ENCODE peak calls at places on chromosomes 11 and 22, in six cellular contexts. N is AG09309, H is endothelial cell, G is hepatocyte, F is body of pancreas, U is astrocyte. R is an unnamed sample.

GRCh38 chr11:45994421-45995341 is 72.2 kb downstream of the LARGE2 start:
- DNase-seq in U (peak), F (no peak), N (no peak), H (no peak), G (peak), R (no peak)

GRCh38 chr11:131910491-131911387 is 540.3 kb downstream of the NTM start:
- DNase-seq in G (peak), F (no peak), N (no peak), H (peak), U (no peak), R (no peak)

GRCh38 chr22:33034753-33035152 is 23.4 kb downstream of the SYN3 start:
- DNase-seq in U (no peak), G (no peak), H (no peak), F (peak), N (no peak), R (no peak)

GRCh38 chr11:28621648-28622215 is 513.5 kb downstream of the METTL15 start:
- DNase-seq in U (peak), G (no peak), N (no peak), H (no peak), F (no peak), R (no peak)

GRCh38 chr11:44978279-44978960 is 27.7 kb upstream of the TP53I11 start:
- DNase-seq in H (no peak), F (no peak), U (no peak), N (no peak), G (no peak), R (no peak)

GRCh38 chr22:22870577-22871398 is 16.8 kb upstream of the IGLL5 start:
- DNase-seq in U (no peak), F (no peak), G (no peak), H (no peak), N (no peak), R (no peak)

GRCh38 chr11:113675003-113675471 is 31.1 kb downstream of the TMPRSS5 start:
- DNase-seq in N (peak), U (peak), H (no peak), G (no peak), F (peak), R (no peak)

GRCh38 chr11:64553554-64554201 is 37.3 kb upstream of the SLC22A12 start:
- DNase-seq in N (no peak), H (peak), U (peak), F (peak), G (peak), R (peak)

GRCh38 chr11:64876835-64877341 is 1.5 kb downstream of the EHD1 start:
- DNase-seq in G (peak), N (no peak), H (no peak), F (peak), U (no peak), R (no peak)

GRCh38 chr22:37206841-37207821 is 5.1 kb downstream of the SSTR3 start:
- DNase-seq in H (no peak), G (no peak), F (no peak), N (no peak), U (no peak), R (peak)

GRCh38 chr11:107198490-107199007 is 180.3 kb upstream of the GUCY1A2 start:
- DNase-seq in H (no peak), N (no peak), U (peak), G (no peak), F (no peak), R (no peak)

GRCh38 chr22:26066534-26066933 is 102.7 kb upstream of the SEZ6L start:
- DNase-seq in N (no peak), G (peak), U (no peak), F (no peak), H (peak), R (no peak)

GRCh38 chr22:26553056-26553752 is 36.7 kb downstream of the TPST2 start:
- DNase-seq in H (no peak), U (peak), N (peak), F (peak), G (no peak), R (no peak)

GRCh38 chr11:13313005-13313819 is 35.6 kb downstream of the BMAL1 start:
- DNase-seq in F (no peak), U (no peak), N (no peak), G (no peak), H (no peak), R (no peak)

GRCh38 chr11:363948-364761 is 5.1 kb upstream of the B4GALNT4 start:
- DNase-seq in H (no peak), U (no peak), G (peak), N (no peak), F (peak), R (peak)

GRCh38 chr11:77449060-77449521 is 24.8 kb downstream of the PAK1 start:
- DNase-seq in N (no peak), H (no peak), U (no peak), G (no peak), F (peak), R (no peak)

GRCh38 chr11:12245091-12245490 is 132.3 kb upstream of the PARVA start:
- DNase-seq in G (no peak), N (no peak), F (no peak), H (no peak), U (peak), R (no peak)

GRCh38 chr11:65491163-65491465 is 7.7 kb upstream of the MALAT1 start:
- DNase-seq in F (no peak), H (no peak), U (no peak), N (no peak), G (no peak), R (no peak)

GRCh38 chr11:116459233-116459632 is 313.6 kb downstream of the BUD13 start:
- DNase-seq in N (no peak), G (no peak), U (no peak), F (no peak), H (no peak), R (no peak)

GRCh38 chr11:74434528-74434927 is 32.8 kb downstream of the KCNE3 start:
- DNase-seq in F (no peak), G (no peak), U (no peak), H (no peak), N (no peak), R (no peak)

GRCh38 chr11:112613051-112613972 is 347.9 kb upstream of the NCAM1 start:
- DNase-seq in G (no peak), N (no peak), H (no peak), U (peak), F (peak), R (no peak)

DNA sequence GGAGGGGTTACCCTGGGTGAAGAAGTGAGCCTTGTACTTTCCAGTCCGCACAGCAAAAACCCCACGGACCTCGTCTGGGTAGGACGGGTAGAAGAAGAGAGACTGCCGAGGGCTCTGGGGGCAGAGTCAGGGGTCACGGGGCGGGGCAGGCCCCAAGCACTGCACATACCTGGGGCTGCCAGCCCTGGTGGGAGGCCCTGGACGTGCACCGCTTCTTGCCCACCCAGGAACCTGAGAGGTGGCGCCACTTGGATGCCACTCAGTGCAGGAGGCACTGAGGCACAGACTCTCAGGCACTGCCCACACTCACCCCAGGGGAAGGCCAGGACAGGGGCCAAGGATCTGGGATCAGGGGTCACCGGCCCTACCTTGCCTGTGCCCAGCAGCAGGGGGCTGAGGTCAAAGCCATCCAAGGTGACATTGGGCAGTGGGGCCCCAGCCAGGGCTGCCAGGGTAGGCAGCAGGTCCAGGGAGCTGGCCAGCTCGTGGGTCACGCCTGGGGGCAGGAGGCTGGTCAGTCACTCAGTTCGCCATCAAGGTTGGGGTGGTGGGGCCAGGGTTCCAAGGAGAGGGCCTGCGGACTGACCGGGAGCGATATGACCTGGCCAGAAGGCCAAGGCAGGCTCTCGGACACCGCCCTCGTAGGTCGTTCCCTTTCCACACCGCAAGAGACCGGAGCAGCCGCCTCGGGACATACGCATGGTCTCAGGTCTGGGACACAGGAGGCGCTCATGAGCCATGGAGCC is 2.2 kb downstream of the ARSA start:
- DNase-seq in U (no peak), N (no peak), F (no peak), G (no peak), H (peak), R (no peak)
- TF ChIP-seq CTCF in U (no peak), N (no peak), F (no peak), G (no peak), H (no peak), R (no peak)

GRCh38 chr11:126147268-126148111 is 64.0 kb downstream of the RPUSD4 start:
- DNase-seq in N (no peak), U (no peak), H (no peak), G (no peak), F (no peak), R (no peak)
- TF ChIP-seq CTCF in N (no peak), U (no peak), H (no peak), G (no peak), F (no peak), R (no peak)

DNA sequence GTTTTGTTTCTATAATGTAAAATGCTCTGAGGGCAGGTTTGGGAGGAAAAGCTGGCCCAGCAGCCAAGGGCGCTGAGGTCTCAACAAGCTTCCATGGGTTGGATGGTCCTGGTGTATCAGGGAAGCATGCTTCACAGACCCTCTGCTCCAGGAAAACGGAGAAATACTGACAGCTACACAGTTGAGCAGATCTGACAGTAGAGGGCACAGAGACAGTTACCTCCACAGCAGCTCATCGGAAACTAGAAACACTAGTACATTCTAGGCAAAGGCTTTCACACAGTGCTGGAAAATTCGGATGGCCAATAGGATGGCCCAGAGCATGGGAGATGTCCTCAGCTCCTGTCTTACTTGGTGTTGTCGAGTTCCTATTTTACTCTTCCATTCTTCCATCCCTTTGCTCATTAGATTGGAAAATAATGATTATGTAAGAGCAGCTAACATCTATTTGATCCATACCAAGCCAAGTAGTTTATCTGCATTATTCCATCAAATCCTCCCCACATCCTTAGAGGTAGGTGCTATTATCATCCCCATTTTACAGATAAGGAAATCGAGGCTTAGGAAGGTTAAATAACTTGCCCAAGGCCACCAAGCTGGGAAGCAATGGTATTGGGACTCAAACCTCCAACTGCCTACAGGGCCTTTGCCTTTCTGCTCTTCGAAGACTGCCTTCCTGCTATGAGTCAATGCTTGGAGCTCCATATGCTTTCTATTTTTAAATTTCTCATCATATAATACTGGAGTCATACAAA is 28.3 kb downstream of the LMO2 start:
- DNase-seq in G (no peak), H (no peak), F (no peak), U (no peak), N (no peak), R (no peak)
- TF ChIP-seq CTCF in G (peak), H (no peak), F (no peak), U (no peak), N (no peak), R (no peak)

GRCh38 chr22:49433717-49434611 is 393.7 kb downstream of the BRD1 start:
- DNase-seq in N (no peak), F (no peak), H (no peak), U (no peak), G (no peak), R (no peak)

GRCh38 chr22:49436056-49436455 is 391.6 kb downstream of the BRD1 start:
- DNase-seq in N (no peak), U (no peak), H (no peak), G (no peak), F (no peak), R (no peak)

GRCh38 chr22:49437356-49437755 is 390.3 kb downstream of the BRD1 start:
- DNase-seq in F (no peak), N (no peak), G (no peak), H (no peak), U (no peak), R (no peak)

GRCh38 chr22:49437956-49438355 is 389.7 kb downstream of the BRD1 start:
- DNase-seq in F (no peak), H (no peak), G (no peak), N (no peak), U (no peak), R (no peak)

GRCh38 chr22:49435596-49435995 is 392.1 kb downstream of the BRD1 start:
- DNase-seq in N (no peak), G (no peak), H (no peak), F (no peak), U (no peak), R (no peak)
- TF ChIP-seq CTCF in N (no peak), G (no peak), H (no peak), F (no peak), U (no peak), R (no peak)

DNA sequence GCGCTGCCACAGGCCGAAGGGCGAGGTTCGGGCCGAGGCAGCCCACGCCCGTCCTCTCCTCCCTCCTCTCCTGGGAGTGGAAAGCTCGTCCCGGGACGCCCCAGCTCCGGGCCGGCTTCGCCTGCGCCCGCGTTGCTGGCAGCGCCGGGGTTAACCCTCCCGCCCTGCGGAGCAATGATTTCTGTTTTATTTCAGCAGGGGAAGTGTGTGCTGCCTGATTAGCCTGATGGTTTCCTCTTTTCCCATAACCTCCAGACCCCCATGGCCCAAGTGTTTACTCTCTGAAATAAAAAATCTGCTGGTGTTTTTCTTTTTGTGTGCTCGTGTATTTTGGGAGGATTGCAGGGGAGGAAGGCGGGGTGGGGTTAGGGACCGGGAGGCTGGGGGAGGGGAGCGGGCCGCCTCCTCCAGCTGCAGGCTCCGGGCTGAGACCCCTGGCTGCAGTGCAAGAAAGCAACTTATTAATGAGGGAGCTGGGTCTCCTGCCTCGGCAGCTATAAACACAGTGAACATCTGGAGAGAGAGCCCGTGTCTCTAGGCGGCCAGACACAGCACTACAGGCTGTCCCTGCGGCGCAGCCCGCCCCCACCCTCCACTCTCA is 38.6 kb downstream of the ETS1 start:
- DNase-seq in F (peak), N (no peak), H (peak), U (no peak), G (peak), R (peak)
- TF ChIP-seq CTCF in F (no peak), N (no peak), H (no peak), U (no peak), G (no peak), R (no peak)

GRCh38 chr11:79157738-79158137 is 283.1 kb downstream of the TENM4 start:
- DNase-seq in F (no peak), G (no peak), U (no peak), H (no peak), N (no peak), R (no peak)

GRCh38 chr11:79160786-79161403 is 279.9 kb downstream of the TENM4 start:
- DNase-seq in G (peak), U (peak), H (no peak), F (peak), N (no peak), R (no peak)

GRCh38 chr11:79155237-79155636 is 285.6 kb downstream of the TENM4 start:
- DNase-seq in G (no peak), H (no peak), N (no peak), F (no peak), U (no peak), R (no peak)

GRCh38 chr11:79156031-79156430 is 284.8 kb downstream of the TENM4 start:
- DNase-seq in N (no peak), G (no peak), U (no peak), F (peak), H (no peak), R (no peak)

GRCh38 chr11:79159657-79160450 is 281.0 kb downstream of the TENM4 start:
- DNase-seq in N (no peak), U (no peak), G (no peak), H (no peak), F (no peak), R (no peak)
- TF ChIP-seq CTCF in N (peak), U (peak), G (peak), H (peak), F (peak), R (no peak)

GRCh38 chr11:110295086-110295485 is 1.3 kb downstream of the RDX start:
- DNase-seq in F (no peak), N (no peak), H (no peak), U (no peak), G (no peak), R (no peak)
- TF ChIP-seq CTCF in F (no peak), N (no peak), H (no peak), U (no peak), G (no peak), R (no peak)

DNA sequence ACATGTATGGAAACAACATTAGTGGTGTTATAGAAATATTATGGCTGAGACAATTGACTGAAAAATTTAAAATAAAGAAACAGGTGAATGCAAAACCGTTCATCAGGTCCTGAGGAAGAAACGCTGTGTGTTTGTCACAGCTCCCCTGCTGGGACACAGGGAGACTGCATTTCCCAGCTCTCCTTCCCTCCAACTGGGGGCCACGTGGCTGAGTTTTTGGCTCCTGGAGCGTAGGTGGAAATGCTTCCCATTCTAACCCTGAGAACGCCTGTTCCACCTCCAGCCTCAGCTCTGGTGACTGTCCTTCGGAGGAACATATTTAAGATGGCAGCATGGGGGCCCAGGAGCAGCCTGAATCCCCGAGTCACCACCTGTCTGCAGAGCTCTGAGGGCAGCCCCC is 398.6 kb downstream of the BRD1 start:
- DNase-seq in N (no peak), U (no peak), G (no peak), H (no peak), F (no peak), R (no peak)
- TF ChIP-seq CTCF in N (no peak), U (no peak), G (no peak), H (no peak), F (no peak), R (no peak)